ENCODE peak calls at places on chromosomes 5 and 9, in five cellular contexts. C is activated T-helper 1 cell treated with Interleukin-2 at 50 U/mL for 16 hours; Y is GF-D8; T is A549; M is CD4-positive, alpha-beta memory T cell. X is an unnamed sample.

GRCh38 chr9:85302860-85303779 is 438.6 kb downstream of the AGTPBP1 start:
- DNase-seq in T (no peak), M (no peak), Y (no peak), C (no peak), X (no peak)

GRCh38 chr5:63961598-63962161 is 565 bp downstream of the HTR1A start:
- DNase-seq in T (no peak), M (no peak), C (no peak), Y (no peak), X (no peak)

GRCh38 chr9:111287127-111287526 is 42.9 kb downstream of the OR2K2 start:
- DNase-seq in M (no peak), C (no peak), T (no peak), Y (no peak), X (no peak)

GRCh38 chr9:88872171-88872946 is 118.9 kb upstream of the S1PR3 start:
- DNase-seq in Y (no peak), C (no peak), T (no peak), M (no peak), X (no peak)

GRCh38 chr5:82975812-82976211 is 101.4 kb downstream of the TMEM167A start:
- DNase-seq in C (no peak), Y (no peak), M (no peak), T (no peak), X (no peak)

GRCh38 chr5:129506092-129506491 is 46.0 kb downstream of the ADAMTS19 start:
- DNase-seq in Y (no peak), M (no peak), C (no peak), T (no peak), X (no peak)

GRCh38 chr5:153498516-153498915 is 8.0 kb downstream of the GRIA1 start:
- DNase-seq in C (no peak), Y (no peak), M (no peak), T (no peak), X (no peak)

GRCh38 chr5:175378444-175379028 is 65.4 kb downstream of the DRD1 start:
- DNase-seq in T (peak), M (no peak), C (no peak), Y (no peak), X (no peak)

GRCh38 chr5:138330813-138331448 is 673 bp downstream of the CDC25C start:
- DNase-seq in M (no peak), C (no peak), T (no peak), Y (no peak), X (no peak)

GRCh38 chr9:130235558-130236435 is 29.8 kb upstream of the HMCN2 start:
- DNase-seq in Y (no peak), M (peak), C (peak), T (peak), X (peak)

GRCh38 chr5:158992104-158992740 is 107.5 kb downstream of the EBF1 start:
- DNase-seq in C (no peak), Y (no peak), T (no peak), M (no peak), X (no peak)

GRCh38 chr5:59007460-59008063 is 424.7 kb downstream of the RAB3C start:
- DNase-seq in Y (no peak), M (peak), C (no peak), T (no peak), X (no peak)

GRCh38 chr9:19231126-19232035 is 888 bp downstream of the DENND4C start:
- DNase-seq in M (peak), T (peak), Y (no peak), C (no peak), X (peak)

GRCh38 chr5:134153657-134154056 is 23.1 kb downstream of the SKP1 start:
- DNase-seq in C (no peak), M (no peak), T (no peak), Y (no peak), X (no peak)

GRCh38 chr5:164010900-164011299 is 505.5 kb downstream of the MAT2B start:
- DNase-seq in M (no peak), Y (no peak), C (no peak), T (no peak), X (no peak)

GRCh38 chr5:60541980-60542379 is 158.0 kb downstream of the DEPDC1B start:
- DNase-seq in C (no peak), T (no peak), M (no peak), Y (no peak), X (no peak)

GRCh38 chr5:63131618-63132285 is 553.1 kb downstream of the LRRC70 start:
- DNase-seq in C (no peak), T (no peak), M (no peak), Y (no peak), X (no peak)

GRCh38 chr9:29213374-29214161 is 1640.3 kb upstream of the C9orf72 start:
- DNase-seq in Y (no peak), M (no peak), T (peak), C (no peak), X (no peak)

GRCh38 chr9:98142182-98142924 is 23.3 kb upstream of the TRIM14 start:
- DNase-seq in Y (peak), C (no peak), T (no peak), M (no peak), X (no peak)

GRCh38 chr9:134066546-134066922 is 1.3 kb downstream of the BRD3 start:
- DNase-seq in C (no peak), M (peak), T (peak), Y (no peak), X (no peak)

GRCh38 chr9:93493949-93494348 is 40.6 kb upstream of the FAM120AOS start:
- DNase-seq in C (no peak), T (no peak), Y (no peak), M (no peak), X (no peak)

GRCh38 chr5:119017999-119018398 is 29.7 kb upstream of the DTWD2 start:
- DNase-seq in C (no peak), Y (no peak), M (no peak), T (no peak), X (no peak)

GRCh38 chr9:4859035-4859434 is 66.3 kb downstream of the RCL1 start:
- DNase-seq in T (no peak), Y (no peak), M (no peak), C (no peak), X (no peak)

GRCh38 chr9:35341585-35341984 is 148.3 kb upstream of the RUSC2 start:
- DNase-seq in M (no peak), C (no peak), Y (no peak), T (no peak), X (no peak)

GRCh38 chr5:59799668-59800374 is 93.7 kb downstream of the PDE4D start:
- DNase-seq in M (peak), Y (peak), T (peak), C (no peak), X (peak)

GRCh38 chr5:3429962-3430361 is 165.7 kb upstream of the IRX1 start:
- DNase-seq in M (no peak), C (no peak), Y (no peak), T (no peak), X (no peak)

GRCh38 chr9:116267021-116267420 is 113.4 kb downstream of the PAPPA start:
- DNase-seq in M (no peak), T (no peak), Y (no peak), C (no peak), X (no peak)

GRCh38 chr9:36499156-36499886 is 73.4 kb upstream of the MELK start:
- DNase-seq in C (no peak), Y (no peak), M (no peak), T (no peak), X (no peak)

GRCh38 chr9:18542837-18543405 is 69.0 kb downstream of the ADAMTSL1 start:
- DNase-seq in M (no peak), T (no peak), Y (no peak), C (no peak), X (no peak)

GRCh38 chr5:136174021-136174659 is 18.8 kb downstream of the SMIM32 start:
- DNase-seq in M (peak), C (no peak), Y (no peak), T (peak), X (no peak)

GRCh38 chr9:110371411-110372013 is 33.8 kb upstream of the TXNDC8 start:
- DNase-seq in M (no peak), Y (no peak), T (no peak), C (no peak), X (no peak)

GRCh38 chr9:123678878-123679329 is 251.0 kb downstream of the DENND1A start:
- DNase-seq in T (no peak), M (no peak), C (no peak), Y (no peak), X (no peak)

X was measured in effector CD4-positive, alpha-beta T cell.